ENCODE peak calls at places on chromosome 3, in four cellular contexts. R, M, I and J are unnamed samples.

GRCh38 chr3:150237490-150237889 is 170.6 kb upstream of the TSC22D2 start:
- DNase-seq in R (no peak), M (no peak), I (no peak), J (no peak)

GRCh38 chr3:183799471-183799870 is 25.9 kb downstream of the MAP6D1 start:
- DNase-seq in R (no peak), M (no peak), I (peak), J (no peak)

GRCh38 chr3:23263796-23264195 is 60.7 kb downstream of the UBE2E2 start:
- DNase-seq in R (no peak), M (no peak), I (no peak), J (no peak)

GRCh38 chr3:8952130-8952529 is 11.1 kb downstream of the RAD18 start:
- DNase-seq in R (no peak), M (no peak), I (no peak), J (no peak)

GRCh38 chr3:21718161-21718765 is 32.7 kb downstream of the ZNF385D start:
- DNase-seq in R (no peak), M (no peak), I (no peak), J (no peak)

GRCh38 chr3:196184881-196185280 is 26.3 kb downstream of the ZDHHC19 start:
- DNase-seq in R (no peak), M (no peak), I (no peak), J (no peak)

GRCh38 chr3:36842275-36842674 is 77.9 kb upstream of the DCLK3 start:
- DNase-seq in R (no peak), M (no peak), I (no peak), J (no peak)

GRCh38 chr3:141250828-141251227 is 19.2 kb downstream of the PXYLP1 start:
- DNase-seq in R (no peak), M (no peak), I (no peak), J (no peak)

GRCh38 chr3:111484666-111485065 is 57.3 kb upstream of the CD96 start:
- DNase-seq in R (no peak), M (no peak), I (no peak), J (no peak)

GRCh38 chr3:143830063-143830462 is 18.2 kb downstream of the SLC9A9 start:
- DNase-seq in R (no peak), M (no peak), I (no peak), J (no peak)

GRCh38 chr3:135165260-135165659 is 370.2 kb downstream of the EPHB1 start:
- DNase-seq in R (no peak), M (no peak), I (no peak), J (no peak)

GRCh38 chr3:46717447-46718231 is at the start of gene PRSS50:
- DNase-seq in R (no peak), M (no peak), I (no peak), J (no peak)